ENCODE peak calls at places on chromosome 22, in eight cellular contexts. One of them, this sample, is unnamed.

GRCh38 chr22:31647516-31647915 is 14.5 kb downstream of the PISD start:
- DNase-seq in HCEC 1CT: peak
- DNase-seq in T follicular helper cell: no peak
- DNase-seq in thoracic aorta: no peak
- DNase-seq in activated naive CD8-positive, alpha-beta T cell treated with anti-CD3 and anti-CD28 coated beads for 36 hours: no peak
- DNase-seq in activated CD8-positive, alpha-beta memory T cell treated with anti-CD3 and anti-CD28 coated beads, Interleukin-2, amount 50 U/mL, for 48 hours: no peak
- DNase-seq in right lobe of liver: no peak
- DNase-seq in SJCRH30: no peak
- DNase-seq in this sample: no peak

GRCh38 chr22:36933629-36934028 is 20.2 kb downstream of the CSF2RB start:
- DNase-seq in HCEC 1CT: no peak
- DNase-seq in T follicular helper cell: no peak
- DNase-seq in thoracic aorta: no peak
- DNase-seq in activated naive CD8-positive, alpha-beta T cell treated with anti-CD3 and anti-CD28 coated beads for 36 hours: no peak
- DNase-seq in activated CD8-positive, alpha-beta memory T cell treated with anti-CD3 and anti-CD28 coated beads, Interleukin-2, amount 50 U/mL, for 48 hours: no peak
- DNase-seq in right lobe of liver: no peak
- DNase-seq in SJCRH30: no peak
- DNase-seq in this sample: no peak

GRCh38 chr22:23862103-23862502 is 4.4 kb downstream of the SLC2A11 start:
- DNase-seq in HCEC 1CT: peak
- DNase-seq in T follicular helper cell: no peak
- DNase-seq in thoracic aorta: no peak
- DNase-seq in activated naive CD8-positive, alpha-beta T cell treated with anti-CD3 and anti-CD28 coated beads for 36 hours: peak
- DNase-seq in activated CD8-positive, alpha-beta memory T cell treated with anti-CD3 and anti-CD28 coated beads, Interleukin-2, amount 50 U/mL, for 48 hours: no peak
- DNase-seq in right lobe of liver: no peak
- DNase-seq in SJCRH30: peak
- DNase-seq in this sample: peak

GRCh38 chr22:44025171-44026065 is 1.3 kb downstream of the PARVB start:
- DNase-seq in HCEC 1CT: no peak
- DNase-seq in T follicular helper cell: no peak
- DNase-seq in thoracic aorta: no peak
- DNase-seq in activated naive CD8-positive, alpha-beta T cell treated with anti-CD3 and anti-CD28 coated beads for 36 hours: peak
- DNase-seq in activated CD8-positive, alpha-beta memory T cell treated with anti-CD3 and anti-CD28 coated beads, Interleukin-2, amount 50 U/mL, for 48 hours: no peak
- DNase-seq in right lobe of liver: no peak
- DNase-seq in SJCRH30: no peak
- DNase-seq in this sample: peak

GRCh38 chr22:32509045-32509444 is 34.4 kb downstream of the FBXO7 start:
- DNase-seq in HCEC 1CT: no peak
- DNase-seq in T follicular helper cell: no peak
- DNase-seq in thoracic aorta: no peak
- DNase-seq in activated naive CD8-positive, alpha-beta T cell treated with anti-CD3 and anti-CD28 coated beads for 36 hours: no peak
- DNase-seq in activated CD8-positive, alpha-beta memory T cell treated with anti-CD3 and anti-CD28 coated beads, Interleukin-2, amount 50 U/mL, for 48 hours: no peak
- DNase-seq in right lobe of liver: no peak
- DNase-seq in SJCRH30: no peak
- DNase-seq in this sample: no peak

GRCh38 chr22:35604671-35605457 is 12.3 kb downstream of the MB start:
- DNase-seq in HCEC 1CT: no peak
- DNase-seq in T follicular helper cell: no peak
- DNase-seq in thoracic aorta: no peak
- DNase-seq in activated naive CD8-positive, alpha-beta T cell treated with anti-CD3 and anti-CD28 coated beads for 36 hours: peak
- DNase-seq in activated CD8-positive, alpha-beta memory T cell treated with anti-CD3 and anti-CD28 coated beads, Interleukin-2, amount 50 U/mL, for 48 hours: peak
- DNase-seq in right lobe of liver: no peak
- DNase-seq in SJCRH30: no peak
- DNase-seq in this sample: no peak

GRCh38 chr22:24416611-24417010 is 10.8 kb upstream of the ADORA2A start:
- DNase-seq in HCEC 1CT: no peak
- DNase-seq in T follicular helper cell: no peak
- DNase-seq in thoracic aorta: no peak
- DNase-seq in activated naive CD8-positive, alpha-beta T cell treated with anti-CD3 and anti-CD28 coated beads for 36 hours: no peak
- DNase-seq in activated CD8-positive, alpha-beta memory T cell treated with anti-CD3 and anti-CD28 coated beads, Interleukin-2, amount 50 U/mL, for 48 hours: no peak
- DNase-seq in right lobe of liver: no peak
- DNase-seq in SJCRH30: no peak
- DNase-seq in this sample: no peak

GRCh38 chr22:35517769-35518530 is 22.7 kb upstream of the RASD2 start:
- DNase-seq in HCEC 1CT: no peak
- DNase-seq in T follicular helper cell: no peak
- DNase-seq in thoracic aorta: no peak
- DNase-seq in activated naive CD8-positive, alpha-beta T cell treated with anti-CD3 and anti-CD28 coated beads for 36 hours: no peak
- DNase-seq in activated CD8-positive, alpha-beta memory T cell treated with anti-CD3 and anti-CD28 coated beads, Interleukin-2, amount 50 U/mL, for 48 hours: no peak
- DNase-seq in right lobe of liver: no peak
- DNase-seq in SJCRH30: no peak
- DNase-seq in this sample: no peak

GRCh38 chr22:37746366-37747089 is 49.7 kb downstream of the TRIOBP start:
- DNase-seq in HCEC 1CT: no peak
- DNase-seq in T follicular helper cell: no peak
- DNase-seq in thoracic aorta: no peak
- DNase-seq in activated naive CD8-positive, alpha-beta T cell treated with anti-CD3 and anti-CD28 coated beads for 36 hours: peak
- DNase-seq in activated CD8-positive, alpha-beta memory T cell treated with anti-CD3 and anti-CD28 coated beads, Interleukin-2, amount 50 U/mL, for 48 hours: peak
- DNase-seq in right lobe of liver: no peak
- DNase-seq in SJCRH30: no peak
- DNase-seq in this sample: peak

GRCh38 chr22:38699784-38700183 is 959 bp downstream of the JOSD1 start:
- DNase-seq in HCEC 1CT: peak
- DNase-seq in T follicular helper cell: no peak
- DNase-seq in thoracic aorta: no peak
- DNase-seq in activated naive CD8-positive, alpha-beta T cell treated with anti-CD3 and anti-CD28 coated beads for 36 hours: no peak
- DNase-seq in activated CD8-positive, alpha-beta memory T cell treated with anti-CD3 and anti-CD28 coated beads, Interleukin-2, amount 50 U/mL, for 48 hours: no peak
- DNase-seq in right lobe of liver: no peak
- DNase-seq in SJCRH30: no peak
- DNase-seq in this sample: no peak

GRCh38 chr22:39384750-39385480 is 14.7 kb upstream of the TAB1 start:
- DNase-seq in HCEC 1CT: no peak
- DNase-seq in T follicular helper cell: no peak
- DNase-seq in thoracic aorta: no peak
- DNase-seq in activated naive CD8-positive, alpha-beta T cell treated with anti-CD3 and anti-CD28 coated beads for 36 hours: no peak
- DNase-seq in activated CD8-positive, alpha-beta memory T cell treated with anti-CD3 and anti-CD28 coated beads, Interleukin-2, amount 50 U/mL, for 48 hours: no peak
- DNase-seq in right lobe of liver: no peak
- DNase-seq in SJCRH30: no peak
- DNase-seq in this sample: peak

GRCh38 chr22:48250286-48250895 is 1487.9 kb downstream of the TBC1D22A start:
- DNase-seq in HCEC 1CT: no peak
- DNase-seq in T follicular helper cell: no peak
- DNase-seq in thoracic aorta: no peak
- DNase-seq in activated naive CD8-positive, alpha-beta T cell treated with anti-CD3 and anti-CD28 coated beads for 36 hours: no peak
- DNase-seq in activated CD8-positive, alpha-beta memory T cell treated with anti-CD3 and anti-CD28 coated beads, Interleukin-2, amount 50 U/mL, for 48 hours: no peak
- DNase-seq in right lobe of liver: no peak
- DNase-seq in SJCRH30: no peak
- DNase-seq in this sample: no peak